ENCODE peak calls at places on chromosomes 13 and 19, in five cellular contexts. One of them, this sample, is unnamed.

GRCh38 chr13:21020176-21020575 is 41.2 kb downstream of the LATS2 start:
- DNase-seq in neural progenitor cell: no peak
- DNase-seq in thoracic aorta: no peak
- DNase-seq in sigmoid colon: no peak
- DNase-seq in fibroblast of lung: no peak
- DNase-seq in this sample: no peak

GRCh38 chr13:79246575-79246949 is 159.5 kb downstream of the RBM26 start:
- DNase-seq in neural progenitor cell: no peak
- DNase-seq in thoracic aorta: no peak
- DNase-seq in fibroblast of lung: no peak
- DNase-seq in sigmoid colon: no peak
- DNase-seq in this sample: no peak

GRCh38 chr13:27833206-27833605 is 40.9 kb downstream of the GSX1 start:
- DNase-seq in sigmoid colon: peak; percentile 13
- DNase-seq in thoracic aorta: no peak
- DNase-seq in fibroblast of lung: no peak
- DNase-seq in neural progenitor cell: no peak
- DNase-seq in this sample: no peak

GRCh38 chr13:47831265-47831664 is 169.8 kb downstream of the SUCLA2 start:
- DNase-seq in neural progenitor cell: no peak
- DNase-seq in fibroblast of lung: no peak
- DNase-seq in sigmoid colon: no peak
- DNase-seq in thoracic aorta: no peak
- DNase-seq in this sample: peak; percentile 25

GRCh38 chr19:13843104-13843921 is 33.6 kb upstream of the NANOS3 start:
- DNase-seq in thoracic aorta: no peak
- DNase-seq in neural progenitor cell: peak; percentile 52
- DNase-seq in fibroblast of lung: peak; percentile 64
- DNase-seq in sigmoid colon: peak; percentile 86
- DNase-seq in this sample: peak; percentile 90

GRCh38 chr13:19818223-19818842 is 35.6 kb upstream of the PSPC1 start:
- DNase-seq in sigmoid colon: no peak
- DNase-seq in neural progenitor cell: peak; percentile 76
- DNase-seq in thoracic aorta: no peak
- DNase-seq in fibroblast of lung: no peak
- DNase-seq in this sample: peak; percentile 32

GRCh38 chr19:42189133-42189532 is 28.3 kb downstream of the DEDD2 start:
- DNase-seq in neural progenitor cell: no peak
- DNase-seq in fibroblast of lung: no peak
- DNase-seq in sigmoid colon: no peak
- DNase-seq in thoracic aorta: no peak
- DNase-seq in this sample: no peak

GRCh38 chr13:100213576-100213975 is 124.7 kb downstream of the PCCA start:
- DNase-seq in fibroblast of lung: peak; percentile 33
- DNase-seq in thoracic aorta: no peak
- DNase-seq in sigmoid colon: no peak
- DNase-seq in neural progenitor cell: no peak
- DNase-seq in this sample: no peak

DNA sequence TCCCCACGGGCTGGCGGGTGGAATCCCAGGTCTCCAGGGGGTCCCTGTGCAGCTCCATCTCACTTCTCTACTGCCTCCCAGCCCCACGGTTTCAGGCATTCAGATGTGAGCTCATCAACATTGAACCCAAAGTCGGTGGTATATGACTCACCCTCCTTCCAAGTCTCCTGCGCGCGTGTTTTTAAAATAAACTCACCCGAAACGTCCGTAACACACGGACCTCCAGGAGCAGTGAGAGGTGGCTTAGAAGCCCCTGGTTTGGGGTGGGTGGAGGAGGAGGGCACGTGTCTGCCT is 14.0 kb upstream of the CRTC1 start:
- DNase-seq in neural progenitor cell: no peak
- DNase-seq in thoracic aorta: no peak
- DNase-seq in fibroblast of lung: peak; percentile 67
- DNase-seq in sigmoid colon: no peak
- DNase-seq in this sample: no peak
- H3K27ac ChIP-seq in neural progenitor cell: no peak overlapping the region
- H3K27ac ChIP-seq in thoracic aorta: no peak overlapping the region
- H3K27ac ChIP-seq in fibroblast of lung: no peak overlapping the region
- H3K27ac ChIP-seq in sigmoid colon: peak overlapping the region; percentile 71
- H3K27ac ChIP-seq in this sample: no peak overlapping the region

GRCh38 chr19:10112895-10113591 is 1.6 kb downstream of the P2RY11 start:
- DNase-seq in thoracic aorta: no peak
- DNase-seq in fibroblast of lung: peak; percentile 23
- DNase-seq in sigmoid colon: no peak
- DNase-seq in neural progenitor cell: peak; percentile 62
- DNase-seq in this sample: peak; percentile 54
- TF ChIP-seq CTCF in thoracic aorta: peak; percentile 30
- TF ChIP-seq CTCF in fibroblast of lung: peak; percentile 61
- TF ChIP-seq CTCF in sigmoid colon: peak; percentile 50
- TF ChIP-seq CTCF in neural progenitor cell: peak; percentile 67
- TF ChIP-seq CTCF in this sample: peak; percentile 81

GRCh38 chr19:46946611-46947238 is 72.9 kb upstream of the NPAS1 start:
- DNase-seq in fibroblast of lung: no peak
- DNase-seq in thoracic aorta: no peak
- DNase-seq in neural progenitor cell: no peak
- DNase-seq in sigmoid colon: no peak
- DNase-seq in this sample: no peak
- H3K4me1 ChIP-seq in fibroblast of lung: peaks cover 28% of the 10 kb centered on the region
- H3K4me1 ChIP-seq in thoracic aorta: peaks cover 34% of the 10 kb centered on the region
- H3K4me1 ChIP-seq in neural progenitor cell: peaks cover 17% of the 10 kb centered on the region
- H3K4me1 ChIP-seq in sigmoid colon: peaks cover 56% of the 10 kb centered on the region
- H3K4me1 ChIP-seq in this sample: peaks cover 14% of the 10 kb centered on the region

GRCh38 chr19:45051929-45052579 is 13.2 kb downstream of the CLASRP start:
- DNase-seq in fibroblast of lung: no peak
- DNase-seq in sigmoid colon: no peak
- DNase-seq in thoracic aorta: no peak
- DNase-seq in neural progenitor cell: no peak
- DNase-seq in this sample: no peak

GRCh38 chr19:45050036-45050435 is 11.2 kb downstream of the CLASRP start:
- DNase-seq in neural progenitor cell: no peak
- DNase-seq in fibroblast of lung: no peak
- DNase-seq in sigmoid colon: no peak
- DNase-seq in thoracic aorta: no peak
- DNase-seq in this sample: peak; percentile 47

GRCh38 chr19:45046355-45046754 is 7.5 kb downstream of the CLASRP start:
- DNase-seq in neural progenitor cell: no peak
- DNase-seq in fibroblast of lung: no peak
- DNase-seq in thoracic aorta: no peak
- DNase-seq in sigmoid colon: no peak
- DNase-seq in this sample: no peak

GRCh38 chr19:45047188-45047797 is 8.4 kb downstream of the CLASRP start:
- DNase-seq in sigmoid colon: no peak
- DNase-seq in thoracic aorta: no peak
- DNase-seq in fibroblast of lung: no peak
- DNase-seq in neural progenitor cell: no peak
- DNase-seq in this sample: no peak

DNA sequence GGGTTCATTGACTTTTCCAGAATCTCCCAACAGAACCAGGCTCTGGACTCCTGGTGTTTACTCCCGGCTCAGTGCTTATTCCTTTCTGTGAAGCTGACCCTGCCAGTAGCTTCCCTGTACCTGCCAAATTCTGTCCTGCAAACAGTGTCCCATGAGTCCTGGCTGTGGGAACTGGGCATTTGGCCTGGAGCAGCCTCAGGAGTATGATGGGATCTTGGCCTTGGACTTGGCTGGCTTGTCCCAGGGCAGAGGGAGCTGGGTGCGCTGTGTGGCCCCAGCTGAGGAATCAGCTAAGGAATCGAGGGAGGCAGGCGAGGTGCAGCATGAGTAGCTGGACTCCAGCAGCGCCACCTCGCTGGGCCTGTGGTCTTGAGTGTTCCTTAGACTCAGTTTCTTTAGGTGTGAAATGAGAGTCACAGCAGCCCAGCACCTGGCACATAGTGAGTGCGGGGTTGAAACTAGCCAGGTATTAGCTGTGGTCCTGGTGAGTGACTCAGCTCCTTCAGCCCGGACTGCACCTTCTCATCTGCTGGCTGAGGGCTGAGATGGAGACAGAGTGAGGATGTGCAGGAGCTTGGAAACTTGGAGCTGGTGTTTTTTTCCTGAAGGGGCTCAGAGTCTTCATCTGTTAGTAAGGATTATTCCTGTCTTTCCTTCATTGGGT is 10.4 kb downstream of the CLASRP start:
- DNase-seq in neural progenitor cell: no peak
- DNase-seq in fibroblast of lung: no peak
- DNase-seq in thoracic aorta: no peak
- DNase-seq in sigmoid colon: no peak
- DNase-seq in this sample: peak; percentile 24
- H3K27ac ChIP-seq in neural progenitor cell: no peak overlapping the region
- H3K27ac ChIP-seq in fibroblast of lung: no peak overlapping the region
- H3K27ac ChIP-seq in thoracic aorta: no peak overlapping the region
- H3K27ac ChIP-seq in sigmoid colon: no peak overlapping the region
- H3K27ac ChIP-seq in this sample: no peak overlapping the region

GRCh38 chr19:1357695-1358094 is 26.0 kb upstream of the NDUFS7 start:
- DNase-seq in neural progenitor cell: peak; percentile 82
- DNase-seq in fibroblast of lung: no peak
- DNase-seq in sigmoid colon: no peak
- DNase-seq in thoracic aorta: no peak
- DNase-seq in this sample: no peak

GRCh38 chr19:1355258-1355973 is 28.3 kb upstream of the NDUFS7 start:
- DNase-seq in fibroblast of lung: peak; percentile 28
- DNase-seq in thoracic aorta: no peak
- DNase-seq in neural progenitor cell: peak; percentile 77
- DNase-seq in sigmoid colon: no peak
- DNase-seq in this sample: no peak

GRCh38 chr19:1353144-1353543 is 30.6 kb upstream of the NDUFS7 start:
- DNase-seq in neural progenitor cell: no peak
- DNase-seq in fibroblast of lung: no peak
- DNase-seq in sigmoid colon: no peak
- DNase-seq in thoracic aorta: no peak
- DNase-seq in this sample: no peak

GRCh38 chr19:1355974-1356865 is 27.5 kb upstream of the NDUFS7 start:
- DNase-seq in neural progenitor cell: peak; percentile 27
- DNase-seq in sigmoid colon: no peak
- DNase-seq in thoracic aorta: no peak
- DNase-seq in fibroblast of lung: peak; percentile 54
- DNase-seq in this sample: no peak

DNA sequence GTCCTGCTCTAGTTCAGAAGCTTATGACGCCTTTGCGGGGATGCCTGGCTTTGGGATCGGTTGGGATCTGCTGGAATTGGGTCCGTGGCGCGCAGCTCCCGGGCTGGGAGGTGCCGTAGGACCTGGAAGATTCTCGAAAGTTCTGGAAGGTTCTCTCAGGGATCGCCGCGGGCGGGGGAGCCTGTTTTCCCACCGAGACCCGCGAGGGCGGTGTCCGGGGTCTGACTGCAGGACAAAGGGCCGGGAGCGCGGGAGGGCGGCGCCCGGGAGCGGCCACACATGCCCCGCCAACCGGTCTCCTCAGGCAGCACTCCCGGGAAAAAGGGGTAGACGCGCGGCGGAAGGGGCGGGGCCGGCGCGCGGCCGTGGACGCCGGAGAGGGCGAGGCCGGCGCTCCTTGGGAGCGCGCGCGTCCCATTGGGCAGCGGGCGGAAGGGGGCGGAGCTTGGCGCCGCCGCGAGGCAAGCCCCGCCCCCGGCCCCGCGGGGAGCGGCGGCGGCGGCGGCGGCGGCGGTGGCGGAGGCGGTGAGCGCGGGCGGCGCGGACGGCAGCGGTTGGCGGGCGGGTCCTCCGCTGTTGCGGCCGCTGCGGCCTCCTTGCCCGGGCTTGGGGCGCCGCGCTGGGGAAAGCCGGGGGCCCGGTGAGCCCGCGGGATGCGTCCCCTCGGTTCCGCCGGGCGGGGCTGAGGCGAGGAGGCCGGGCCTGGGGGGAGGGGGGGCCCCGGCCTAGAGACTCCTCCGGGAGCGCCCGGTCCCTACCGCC is 29.0 kb upstream of the NDUFS7 start:
- DNase-seq in thoracic aorta: peak; percentile 50
- DNase-seq in sigmoid colon: peak; percentile 95
- DNase-seq in neural progenitor cell: peak; percentile 97
- DNase-seq in fibroblast of lung: peak; percentile 81
- DNase-seq in this sample: peak; percentile 62
- TF ChIP-seq CTCF in thoracic aorta: no peak
- TF ChIP-seq CTCF in sigmoid colon: no peak
- TF ChIP-seq CTCF in neural progenitor cell: peak; percentile 17
- TF ChIP-seq CTCF in fibroblast of lung: no peak
- TF ChIP-seq CTCF in this sample: peak; percentile 19

GRCh38 chr13:114021464-114022308 is 47.8 kb upstream of the C13orf46 start:
- DNase-seq in neural progenitor cell: no peak
- DNase-seq in fibroblast of lung: no peak
- DNase-seq in sigmoid colon: no peak
- DNase-seq in thoracic aorta: no peak
- DNase-seq in this sample: no peak
- H3K4me1 ChIP-seq in neural progenitor cell: peaks cover 13% of the 10 kb centered on the region
- H3K4me1 ChIP-seq in fibroblast of lung: peaks cover 15% of the 10 kb centered on the region
- H3K4me1 ChIP-seq in sigmoid colon: peaks cover 19% of the 10 kb centered on the region
- H3K4me1 ChIP-seq in thoracic aorta: peaks cover 5% of the 10 kb centered on the region
- H3K4me1 ChIP-seq in this sample: no peaks in the 10 kb centered on the region

DNA sequence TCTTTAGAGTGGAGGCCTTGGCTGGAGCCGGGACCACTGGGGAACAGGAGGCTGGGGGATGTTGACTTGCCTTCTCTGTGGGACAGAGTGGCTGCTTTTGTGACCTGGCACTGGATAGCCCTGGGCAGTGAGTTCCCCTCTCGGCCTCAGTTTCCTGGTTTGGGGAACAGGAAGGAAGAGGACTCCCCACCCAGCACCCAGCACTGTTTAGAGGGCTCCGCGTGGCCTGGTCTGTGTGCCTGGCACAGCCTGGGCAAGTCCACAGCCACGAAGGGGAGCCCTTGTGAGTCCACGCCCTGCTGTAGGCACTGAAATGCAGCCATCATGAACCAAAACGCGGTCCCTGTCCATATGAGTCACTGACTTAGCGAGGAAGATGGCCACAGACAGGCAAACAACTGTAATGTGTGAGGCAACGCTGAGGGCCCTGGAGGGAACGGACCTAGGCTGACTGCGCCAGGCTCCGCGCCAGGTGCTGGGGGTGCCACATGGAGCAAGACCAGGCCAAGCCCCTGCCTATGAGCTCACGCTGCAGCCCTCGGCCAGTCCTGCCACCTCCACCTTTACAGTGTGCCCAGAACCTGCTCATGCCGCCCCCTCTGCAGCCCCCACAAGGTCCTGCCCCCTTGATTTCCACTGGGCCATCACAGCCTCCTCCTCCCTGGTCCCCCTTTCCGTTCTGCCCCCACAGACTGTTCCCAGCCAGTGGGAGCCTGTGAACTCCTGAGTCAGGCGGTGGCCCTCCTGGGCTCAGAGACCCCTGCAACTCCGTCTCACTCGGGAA is 35.5 kb downstream of the PAK4 start:
- DNase-seq in sigmoid colon: no peak
- DNase-seq in fibroblast of lung: peak; percentile 37
- DNase-seq in thoracic aorta: no peak
- DNase-seq in neural progenitor cell: no peak
- DNase-seq in this sample: no peak
- H3K27ac ChIP-seq in sigmoid colon: peak overlapping the region; percentile 69
- H3K27ac ChIP-seq in fibroblast of lung: peak overlapping the region; percentile 54
- H3K27ac ChIP-seq in thoracic aorta: peak overlapping the region; percentile 45
- H3K27ac ChIP-seq in neural progenitor cell: no peak overlapping the region
- H3K27ac ChIP-seq in this sample: no peak overlapping the region

DNA sequence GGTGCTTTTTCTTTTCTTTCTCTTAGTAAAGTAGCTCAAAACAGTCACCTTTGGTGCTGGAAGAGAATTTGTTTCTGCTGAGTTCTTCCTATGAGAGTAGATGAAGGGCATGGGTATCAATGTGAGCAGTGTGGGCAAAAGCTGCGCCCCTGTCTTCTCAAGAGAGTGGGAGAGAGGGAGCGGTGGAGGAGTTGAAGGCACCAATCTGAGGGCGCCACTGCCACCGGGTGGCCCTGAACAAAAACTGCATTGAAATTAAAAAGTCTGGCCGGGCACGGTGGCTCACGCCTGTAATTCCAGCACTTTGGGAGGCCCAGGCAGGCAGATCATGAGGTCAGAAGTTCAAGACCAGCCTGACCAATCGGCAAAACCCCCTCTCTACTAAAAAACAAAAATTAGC is 28.7 kb upstream of the EPHX3 start:
- DNase-seq in neural progenitor cell: peak; percentile 34
- DNase-seq in fibroblast of lung: no peak
- DNase-seq in thoracic aorta: no peak
- DNase-seq in sigmoid colon: no peak
- DNase-seq in this sample: no peak
- TF ChIP-seq CTCF in neural progenitor cell: peak; percentile 36
- TF ChIP-seq CTCF in fibroblast of lung: peak; percentile 25
- TF ChIP-seq CTCF in thoracic aorta: peak; percentile 18
- TF ChIP-seq CTCF in sigmoid colon: no peak
- TF ChIP-seq CTCF in this sample: peak; percentile 50

This sample was measured in foreskin keratinocyte.